ENCODE peak calls at places on chromosomes 12 and 14, in eight cellular contexts. T is HTR-8/SVneo; O is mucosa of descending colon; E is H4; J is OCI-M1; B is stimulated activated CD8-positive, alpha-beta memory T cell treated with anti-CD3 and anti-CD28 coated beads, Interleukin-7, amount 100 ng/mL, for 4 hours; K is progenitor cell of endocrine pancreas; Z is colonic mucosa. N is an unnamed sample.
A peak's percentile ranks its signal among the peaks of the same experiment; 100 is the strongest.

GRCh38 chr12:71938728-71939385 is at the start of gene TPH2:
- DNase-seq in K (peak; percentile 82), B (no peak), J (peak; percentile 92), O (peak; percentile 46), Z (peak; percentile 18), T (peak; percentile 41), E (peak; percentile 70), N (peak; percentile 31)

GRCh38 chr12:132489078-132489601 is 811 bp upstream of the FBRSL1 start:
- DNase-seq in O (peak; percentile 55), T (no peak), B (peak; percentile 47), E (no peak), K (no peak), Z (peak; percentile 52), J (peak; percentile 57), N (peak; percentile 52)

GRCh38 chr14:55913324-55914035 is 204.7 kb upstream of the PELI2 start:
- DNase-seq in Z (no peak), O (no peak), T (no peak), E (no peak), K (no peak), B (no peak), J (no peak), N (no peak)

GRCh38 chr14:75884198-75884611 is 97.6 kb downstream of the TGFB3 start:
- DNase-seq in K (no peak), O (no peak), Z (no peak), J (no peak), E (no peak), B (no peak), T (peak; percentile 41), N (no peak)

GRCh38 chr12:80761818-80762217 is 45.1 kb downstream of the MYF5 start:
- DNase-seq in E (no peak), T (no peak), K (no peak), B (no peak), Z (no peak), O (no peak), J (no peak), N (no peak)

GRCh38 chr12:123096159-123096558 is 54.7 kb downstream of the PITPNM2 start:
- DNase-seq in K (no peak), Z (no peak), J (no peak), E (peak; percentile 64), T (no peak), B (no peak), O (no peak), N (no peak)

GRCh38 chr12:113609692-113610469 is 138.2 kb upstream of the LHX5 start:
- DNase-seq in T (no peak), O (no peak), Z (no peak), K (no peak), E (no peak), B (no peak), J (no peak), N (no peak)

GRCh38 chr12:130969223-130969622 is 15.5 kb downstream of the ADGRD1 start:
- DNase-seq in K (no peak), T (no peak), Z (no peak), O (no peak), J (no peak), E (no peak), B (no peak), N (no peak)

GRCh38 chr14:103679351-103679750 is 35.9 kb downstream of the XRCC3 start:
- DNase-seq in T (peak; percentile 29), O (peak; percentile 65), B (no peak), E (no peak), J (peak; percentile 13), K (no peak), Z (peak; percentile 38), N (peak; percentile 40)

GRCh38 chr14:22781606-22782000 is 15.1 kb downstream of the OXA1L start:
- DNase-seq in O (no peak), Z (no peak), T (no peak), J (no peak), K (no peak), B (no peak), E (peak; percentile 26), N (no peak)

GRCh38 chr14:61234215-61234916 is 46.8 kb downstream of the TMEM30B start:
- DNase-seq in J (no peak), O (no peak), T (no peak), K (no peak), Z (no peak), B (no peak), E (no peak), N (no peak)

GRCh38 chr14:75702107-75702506 is 41.1 kb downstream of the TTLL5 start:
- DNase-seq in J (no peak), B (no peak), K (no peak), T (no peak), O (no peak), Z (no peak), E (no peak), N (no peak)

GRCh38 chr12:47039079-47039478 is 40.3 kb upstream of the PCED1B start:
- DNase-seq in K (no peak), T (no peak), B (no peak), O (no peak), J (peak; percentile 68), Z (no peak), E (no peak), N (no peak)

GRCh38 chr12:97167598-97167997 is 260.5 kb downstream of the NEDD1 start:
- DNase-seq in K (no peak), O (no peak), E (no peak), J (peak; percentile 46), Z (no peak), T (no peak), B (no peak), N (no peak)

GRCh38 chr14:101499080-101499479 is 62.2 kb upstream of the DIO3 start:
- DNase-seq in K (no peak), B (no peak), O (no peak), T (no peak), J (no peak), Z (peak; percentile 7), E (no peak), N (peak; percentile 9)

GRCh38 chr12:127516467-127516866 is 750.5 kb upstream of the TMEM132C start:
- DNase-seq in O (no peak), B (no peak), J (no peak), K (no peak), T (no peak), E (no peak), Z (no peak), N (no peak)

GRCh38 chr14:104343690-104344640 is 205.6 kb downstream of the KIF26A start:
- DNase-seq in O (no peak), K (no peak), B (no peak), J (no peak), E (no peak), T (no peak), Z (no peak), N (peak; percentile 24)

GRCh38 chr12:3564411-3564810 is 73.4 kb downstream of the PRMT8 start:
- DNase-seq in T (no peak), K (no peak), J (no peak), O (no peak), Z (no peak), B (no peak), E (no peak), N (no peak)

GRCh38 chr12:27179399-27180214 is 64.5 kb upstream of the STK38L start:
- DNase-seq in O (no peak), T (no peak), Z (no peak), K (no peak), B (no peak), E (peak; percentile 99), J (peak; percentile 88), N (no peak)

GRCh38 chr12:132154341-132154761 is 10.1 kb downstream of the NOC4L start:
- DNase-seq in J (no peak), O (no peak), Z (no peak), B (no peak), T (no peak), E (no peak), K (no peak), N (no peak)

GRCh38 chr12:50533203-50533584 is 28.4 kb downstream of the DIP2B start:
- DNase-seq in Z (no peak), B (no peak), T (no peak), J (no peak), K (no peak), E (no peak), O (no peak), N (no peak)

GRCh38 chr12:122184522-122184921 is 1.6 kb downstream of the LRRC43 start:
- DNase-seq in O (no peak), J (no peak), Z (no peak), B (no peak), K (no peak), T (no peak), E (no peak), N (no peak)

GRCh38 chr12:89721291-89721987 is 12.8 kb upstream of the ATP2B1 start:
- DNase-seq in E (no peak), J (peak; percentile 50), T (no peak), K (no peak), Z (no peak), O (no peak), B (no peak), N (no peak)